ENCODE peak calls at places on chromosome 3, in four cellular contexts. S, O, W and Y are unnamed samples. For H3K9me3, the result is how much of the 10 kb centered on the place peaks cover.

GRCh38 chr3:172787746-172788145 is 37.2 kb downstream of the ECT2 start:
- DNase-seq in O (no peak), W (no peak), S (no peak), Y (no peak)

GRCh38 chr3:123768480-123769359 is 115.4 kb downstream of the MYLK start:
- DNase-seq in W (no peak), S (no peak), O (no peak), Y (no peak)

GRCh38 chr3:33096103-33096868 is 660 bp downstream of the GLB1 start:
- DNase-seq in W (peak), O (peak), S (no peak), Y (peak)

GRCh38 chr3:124409650-124410275 is 320.5 kb upstream of the UMPS start:
- DNase-seq in O (no peak), S (no peak), W (no peak), Y (no peak)

GRCh38 chr3:113697192-113698090 is 999 bp upstream of the USF3 start:
- DNase-seq in S (no peak), O (peak), W (peak), Y (peak)

GRCh38 chr3:123949606-123950005 is 11.4 kb downstream of the CCDC14 start:
- DNase-seq in O (no peak), S (no peak), W (no peak), Y (no peak)

GRCh38 chr3:159764211-159765024 is 224.2 kb upstream of the IL12A start:
- DNase-seq in W (peak), O (no peak), S (no peak), Y (peak)

GRCh38 chr3:168047190-168047795 is 48.4 kb downstream of the GOLIM4 start:
- DNase-seq in S (no peak), W (no peak), O (peak), Y (no peak)

GRCh38 chr3:43481325-43481860 is 140.4 kb downstream of the ANO10 start:
- DNase-seq in O (no peak), W (no peak), S (no peak), Y (no peak)

GRCh38 chr3:64743844-64744243 is 56.0 kb upstream of the ADAMTS9 start:
- DNase-seq in O (no peak), S (no peak), W (no peak), Y (no peak)

GRCh38 chr3:122493296-122493695 is 21.4 kb downstream of the KPNA1 start:
- DNase-seq in S (no peak), O (no peak), W (no peak), Y (no peak)

GRCh38 chr3:42640771-42641370 is 12.6 kb upstream of the ZBTB47 start:
- DNase-seq in W (no peak), S (no peak), O (no peak), Y (no peak)

GRCh38 chr3:55884491-55885285 is 397.6 kb upstream of the WNT5A start:
- DNase-seq in S (no peak), W (no peak), O (no peak), Y (no peak)

GRCh38 chr3:71493372-71493771 is 90.2 kb downstream of the FOXP1 start:
- DNase-seq in O (no peak), S (no peak), W (no peak), Y (no peak)

GRCh38 chr3:128854382-128854939 is 25.0 kb upstream of the ACAD9 start:
- DNase-seq in W (no peak), S (no peak), O (peak), Y (no peak)
- H3K9me3 ChIP-seq in W (under half), S (under half), O (under half), Y (under half)

DNA sequence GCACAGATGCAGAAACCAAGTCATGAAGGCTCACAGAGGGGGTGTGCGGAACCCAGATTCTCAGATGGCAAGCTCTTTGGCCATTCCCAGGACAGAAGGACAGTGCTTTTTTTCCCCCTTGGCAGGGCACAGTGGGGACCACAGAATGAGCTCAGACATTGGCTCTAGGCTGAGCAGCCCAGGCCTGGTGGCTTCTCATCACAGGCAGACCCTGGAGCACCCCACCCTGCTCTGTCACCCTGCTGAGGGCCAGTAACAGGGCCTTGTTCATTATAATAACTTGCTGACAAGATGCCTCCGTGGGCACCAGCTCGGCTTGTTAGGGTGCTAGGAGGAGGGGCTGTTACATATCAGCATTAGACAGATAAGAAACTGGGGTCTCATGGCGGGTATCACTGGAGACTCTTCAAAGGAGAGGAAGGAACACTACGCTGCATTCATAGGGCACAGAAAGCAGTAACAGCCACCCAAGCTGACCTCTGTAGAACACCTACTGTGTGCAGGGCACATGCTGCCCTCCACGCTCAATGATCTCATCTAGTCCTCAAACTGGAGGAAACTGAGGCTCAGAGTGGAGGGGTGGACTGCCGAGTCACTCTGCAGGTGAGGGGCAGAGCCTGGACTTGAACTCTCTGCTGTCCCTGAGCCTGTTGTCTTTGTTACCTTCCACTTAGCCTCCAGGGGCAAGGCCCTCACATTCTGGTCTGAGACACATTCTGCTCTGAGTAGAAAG is 69.9 kb upstream of the SEC13 start:
- DNase-seq in W (no peak), O (peak), S (no peak), Y (no peak)
- H3K9me3 ChIP-seq in W (under half), O (under half), S (under half), Y (under half)

GRCh38 chr3:21717272-21717671 is 33.7 kb downstream of the ZNF385D start:
- DNase-seq in S (no peak), O (no peak), W (no peak), Y (no peak)

GRCh38 chr3:21718161-21718765 is 32.7 kb downstream of the ZNF385D start:
- DNase-seq in S (no peak), O (no peak), W (no peak), Y (no peak)

GRCh38 chr3:21718943-21719591 is 31.9 kb downstream of the ZNF385D start:
- DNase-seq in S (no peak), W (no peak), O (no peak), Y (no peak)

GRCh38 chr3:21722301-21722700 is 28.7 kb downstream of the ZNF385D start:
- DNase-seq in S (no peak), O (no peak), W (no peak), Y (no peak)

GRCh38 chr3:21722768-21723167 is 28.2 kb downstream of the ZNF385D start:
- DNase-seq in S (no peak), W (no peak), O (no peak), Y (no peak)
- H3K9me3 ChIP-seq in S (under half), W (under half), O (under half), Y (under half)

DNA sequence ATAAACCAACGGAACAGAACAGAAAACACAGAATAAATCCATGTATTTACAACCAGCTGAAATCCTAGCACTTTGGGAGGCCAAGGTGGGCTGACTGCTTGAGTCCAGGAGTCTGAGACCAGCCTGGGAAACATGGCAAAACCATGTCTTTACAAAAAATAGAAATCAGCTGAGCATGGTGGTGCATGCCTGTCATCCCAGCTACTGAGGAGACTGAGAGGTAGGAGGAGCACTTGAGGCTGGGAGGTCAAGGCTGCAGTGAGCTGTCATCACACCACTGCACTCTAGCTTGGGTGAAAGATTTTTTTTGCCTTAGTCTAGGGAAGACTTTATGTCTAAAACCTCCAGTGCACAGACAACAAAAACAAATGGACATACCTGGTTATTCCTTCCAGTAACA is 120.7 kb downstream of the STT3B start:
- DNase-seq in O (no peak), S (no peak), W (no peak), Y (no peak)
- H3K9me3 ChIP-seq in O (under half), S (half or more), W (half or more), Y (half or more)

GRCh38 chr3:30282052-30282708 is 324.2 kb upstream of the TGFBR2 start:
- DNase-seq in S (no peak), O (no peak), W (no peak), Y (no peak)

GRCh38 chr3:30271781-30272180 is 334.6 kb upstream of the TGFBR2 start:
- DNase-seq in O (no peak), W (no peak), S (no peak), Y (no peak)

GRCh38 chr3:30273304-30274072 is 332.9 kb upstream of the TGFBR2 start:
- DNase-seq in O (no peak), W (no peak), S (no peak), Y (no peak)

DNA sequence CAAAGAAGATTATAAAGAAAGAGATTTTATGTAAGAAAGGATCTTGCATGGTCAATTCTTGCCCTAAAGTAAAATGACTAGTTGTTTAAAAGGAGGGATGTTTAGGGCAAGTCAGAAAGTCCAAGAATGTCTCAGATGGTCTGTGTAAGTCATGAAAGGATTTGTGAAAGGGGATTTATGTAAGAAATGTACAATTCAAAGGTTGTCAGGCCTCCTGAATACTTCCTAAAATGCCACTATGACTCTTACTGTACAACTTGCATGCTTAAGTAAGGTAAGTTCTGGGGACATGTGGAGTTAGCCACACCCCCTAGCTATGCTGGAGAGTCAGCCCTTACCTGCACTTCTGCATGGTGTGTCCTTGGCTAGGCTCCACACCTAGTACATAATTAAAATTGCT is 328.9 kb upstream of the TGFBR2 start:
- DNase-seq in O (no peak), W (no peak), S (no peak), Y (no peak)
- H3K9me3 ChIP-seq in O (under half), W (under half), S (under half), Y (under half)

GRCh38 chr3:27723803-27724458 is 1.8 kb upstream of the EOMES start:
- DNase-seq in O (no peak), W (no peak), S (no peak), Y (no peak)
- H3K9me3 ChIP-seq in O (under half), W (under half), S (under half), Y (under half)

GRCh38 chr3:5663604-5664003 is 476.1 kb downstream of the EDEM1 start:
- DNase-seq in S (no peak), O (no peak), W (no peak), Y (no peak)
- H3K9me3 ChIP-seq in S (under half), O (under half), W (under half), Y (under half)

GRCh38 chr3:141286856-141287255 is 55.2 kb downstream of the PXYLP1 start:
- DNase-seq in S (no peak), O (no peak), W (no peak), Y (no peak)

GRCh38 chr3:141287326-141287725 is 55.7 kb downstream of the PXYLP1 start:
- DNase-seq in O (no peak), W (no peak), S (no peak), Y (no peak)

GRCh38 chr3:141288331-141288990 is 56.8 kb downstream of the PXYLP1 start:
- DNase-seq in S (no peak), O (no peak), W (no peak), Y (no peak)

GRCh38 chr3:141291610-141292345 is 60.2 kb downstream of the PXYLP1 start:
- DNase-seq in O (no peak), W (no peak), S (no peak), Y (no peak)

GRCh38 chr3:141289228-141289772 is 57.7 kb downstream of the PXYLP1 start:
- DNase-seq in S (no peak), O (no peak), W (no peak), Y (no peak)
- H3K9me3 ChIP-seq in S (under half), O (under half), W (under half), Y (under half)

GRCh38 chr3:45574067-45574494 is 20.5 kb upstream of the LIMD1 start:
- DNase-seq in S (no peak), W (no peak), O (no peak), Y (no peak)

GRCh38 chr3:45571969-45572368 is 22.6 kb upstream of the LIMD1 start:
- DNase-seq in W (no peak), O (no peak), S (no peak), Y (no peak)

GRCh38 chr3:45571216-45571615 is 23.3 kb upstream of the LIMD1 start:
- DNase-seq in S (no peak), O (no peak), W (no peak), Y (no peak)

GRCh38 chr3:45573591-45573990 is 21.0 kb upstream of the LIMD1 start:
- DNase-seq in O (no peak), W (no peak), S (no peak), Y (no peak)

DNA sequence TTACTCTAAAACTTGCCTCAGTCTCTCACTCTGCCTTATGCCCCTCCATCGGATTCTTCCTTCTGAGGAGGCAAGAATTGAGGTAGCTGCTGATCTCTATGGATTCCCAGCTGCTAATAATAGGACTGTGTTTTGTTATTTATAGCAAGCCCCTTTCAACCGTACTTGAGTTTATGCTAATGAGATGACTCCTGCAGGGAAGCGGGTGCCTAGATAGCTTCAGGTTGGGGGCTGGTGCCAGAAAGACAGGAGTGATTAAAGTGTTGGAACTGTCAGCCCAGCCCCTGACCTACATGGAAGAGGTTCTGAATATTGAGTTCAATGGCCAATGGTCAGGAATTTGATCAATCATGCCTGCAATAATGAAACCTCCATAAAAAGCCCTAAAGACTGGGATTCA is 21.8 kb upstream of the LIMD1 start:
- DNase-seq in O (no peak), W (no peak), S (no peak), Y (no peak)
- H3K9me3 ChIP-seq in O (under half), W (under half), S (under half), Y (under half)

GRCh38 chr3:97177242-97177641 is 362.8 kb downstream of the EPHA6 start:
- DNase-seq in W (no peak), S (no peak), O (no peak), Y (no peak)
- H3K9me3 ChIP-seq in W (under half), S (under half), O (under half), Y (under half)